ENCODE peak calls at places on chromosomes 16 and 17, in eight cellular contexts. S is K562, Z is GM23338, E is endothelial cell of umbilical vein, X is spleen, L is transverse colon, Q is Panc1, J is esophagus muscularis mucosa. C is an unnamed sample.

GRCh38 chr17:309361-309888 is 43.2 kb downstream of the RPH3AL start:
- DNase-seq in Q (no peak), J (no peak), S (peak; percentile 54), X (peak; percentile 54), L (no peak), Z (peak; percentile 87), E (peak; percentile 48), C (no peak)

GRCh38 chr17:48625502-48626201 is 506 bp downstream of the HOXB9 start:
- DNase-seq in E (peak; percentile 35), Z (peak; percentile 66), X (no peak), Q (no peak), L (peak; percentile 89), J (no peak), S (peak; percentile 62), C (peak; percentile 67)

GRCh38 chr16:69619514-69619913 is 53.7 kb downstream of the NFAT5 start:
- DNase-seq in J (no peak), Q (no peak), L (no peak), S (peak; percentile 32), X (no peak), Z (no peak), E (peak; percentile 90), C (no peak)

GRCh38 chr16:55294947-55295346 is 29.1 kb upstream of the IRX6 start:
- DNase-seq in S (no peak), J (no peak), Z (no peak), Q (no peak), X (no peak), L (no peak), E (no peak), C (no peak)

GRCh38 chr17:47726796-47727703 is 6.0 kb upstream of the TBX21 start:
- DNase-seq in X (peak; percentile 45), E (no peak), Q (no peak), L (no peak), J (no peak), Z (no peak), S (no peak), C (no peak)

GRCh38 chr17:3529817-3530741 is 27.5 kb downstream of the TRPV3 start:
- DNase-seq in L (no peak), X (peak; percentile 66), J (no peak), E (no peak), S (no peak), Z (peak; percentile 51), Q (no peak), C (no peak)

GRCh38 chr17:2138318-2138717 is 83.4 kb downstream of the HIC1 start:
- DNase-seq in X (no peak), Q (no peak), E (no peak), S (peak; percentile 29), L (peak; percentile 45), J (no peak), Z (no peak), C (no peak)

GRCh38 chr17:17921192-17922082 is 50.8 kb downstream of the TOM1L2 start:
- DNase-seq in Q (no peak), S (peak; percentile 56), Z (peak; percentile 90), E (peak; percentile 57), X (no peak), L (no peak), J (no peak), C (no peak)

GRCh38 chr17:41835800-41836549 is at the start of gene NT5C3B:
- DNase-seq in Q (no peak), Z (peak; percentile 64), S (peak; percentile 94), X (peak; percentile 88), J (no peak), E (peak; percentile 44), L (peak; percentile 66), C (peak; percentile 85)

GRCh38 chr16:54447606-54448440 is 161.2 kb upstream of the IRX3 start:
- DNase-seq in S (peak; percentile 82), E (no peak), X (no peak), L (no peak), J (no peak), Q (peak; percentile 43), Z (no peak), C (no peak)

GRCh38 chr17:38897671-38898290 is 27.6 kb upstream of the LASP1NB start:
- DNase-seq in J (no peak), Z (no peak), E (peak; percentile 46), L (peak; percentile 18), S (no peak), Q (no peak), X (peak; percentile 84), C (no peak)

GRCh38 chr17:48804936-48805411 is 12.1 kb downstream of the TTLL6 start:
- DNase-seq in L (peak; percentile 76), E (peak; percentile 47), Z (peak; percentile 93), J (no peak), S (peak; percentile 84), X (peak; percentile 85), Q (no peak), C (peak; percentile 61)

GRCh38 chr16:24348511-24349290 is 92.6 kb downstream of the CACNG3 start:
- DNase-seq in S (no peak), Q (no peak), J (no peak), Z (peak; percentile 68), E (no peak), L (no peak), X (no peak), C (no peak)

GRCh38 chr16:78130950-78131349 is 31.5 kb downstream of the WWOX start:
- DNase-seq in E (no peak), Q (no peak), Z (no peak), X (no peak), S (no peak), L (no peak), J (no peak), C (no peak)

GRCh38 chr17:69864531-69864930 is 210.5 kb upstream of the KCNJ16 start:
- DNase-seq in L (no peak), Z (no peak), J (no peak), Q (no peak), S (no peak), X (no peak), E (no peak), C (no peak)

GRCh38 chr17:2723997-2724782 is 12.6 kb upstream of the CLUH start:
- DNase-seq in Q (no peak), Z (peak; percentile 90), S (no peak), L (peak; percentile 79), X (no peak), J (no peak), E (no peak), C (no peak)

GRCh38 chr17:57537524-57538410 is 207.3 kb downstream of the CCDC182 start:
- DNase-seq in Z (no peak), J (no peak), E (peak; percentile 13), X (no peak), S (no peak), Q (no peak), L (no peak), C (no peak)

GRCh38 chr17:1511290-1511689 is 5.1 kb downstream of the INPP5K start:
- DNase-seq in J (no peak), L (peak; percentile 32), Z (no peak), Q (no peak), X (no peak), S (peak; percentile 29), E (peak; percentile 75), C (no peak)

GRCh38 chr16:51357839-51358238 is 206.8 kb upstream of the SALL1 start:
- DNase-seq in J (no peak), X (no peak), S (no peak), Q (no peak), E (no peak), Z (no peak), L (no peak), C (no peak)

GRCh38 chr16:86781046-86781445 is 202.7 kb downstream of the FOXL1 start:
- DNase-seq in S (no peak), J (no peak), L (no peak), Q (no peak), X (no peak), Z (no peak), E (no peak), C (no peak)

GRCh38 chr17:17275991-17276390 is 5.1 kb downstream of the COPS3 start:
- DNase-seq in J (no peak), E (no peak), L (no peak), Z (no peak), X (no peak), Q (no peak), S (no peak), C (no peak)

GRCh38 chr17:41917957-41918391 is 777 bp downstream of the ACLY start:
- DNase-seq in Z (peak; percentile 52), L (peak; percentile 71), Q (no peak), E (peak; percentile 57), X (peak; percentile 90), J (no peak), S (peak; percentile 52), C (no peak)

GRCh38 chr17:75869282-75870141 is 8.9 kb downstream of the TRIM47 start:
- DNase-seq in J (no peak), X (no peak), L (peak; percentile 71), Q (no peak), Z (peak; percentile 17), S (no peak), E (peak; percentile 86), C (no peak)

GRCh38 chr17:32516450-32516849 is 29.7 kb downstream of the CDK5R1 start:
- DNase-seq in S (no peak), X (no peak), E (no peak), L (no peak), Q (no peak), Z (no peak), J (no peak), C (no peak)

GRCh38 chr16:65445313-65446260 is 323.7 kb upstream of the CDH11 start:
- DNase-seq in Z (no peak), S (no peak), L (no peak), E (no peak), Q (no peak), J (peak; percentile 24), X (no peak), C (no peak)

GRCh38 chr17:40121191-40121885 is 433 bp upstream of the MSL1 start:
- DNase-seq in X (peak; percentile 89), E (peak; percentile 67), S (peak; percentile 47), J (no peak), Q (no peak), L (peak; percentile 59), Z (peak; percentile 56), C (peak; percentile 58)
- TF ChIP-seq POLR2AphosphoS5 in X (no peak), E (peak; percentile 34), S (no peak), J (no peak), Q (peak; percentile 50), L (no peak), Z (no peak), C (no peak)

DNA sequence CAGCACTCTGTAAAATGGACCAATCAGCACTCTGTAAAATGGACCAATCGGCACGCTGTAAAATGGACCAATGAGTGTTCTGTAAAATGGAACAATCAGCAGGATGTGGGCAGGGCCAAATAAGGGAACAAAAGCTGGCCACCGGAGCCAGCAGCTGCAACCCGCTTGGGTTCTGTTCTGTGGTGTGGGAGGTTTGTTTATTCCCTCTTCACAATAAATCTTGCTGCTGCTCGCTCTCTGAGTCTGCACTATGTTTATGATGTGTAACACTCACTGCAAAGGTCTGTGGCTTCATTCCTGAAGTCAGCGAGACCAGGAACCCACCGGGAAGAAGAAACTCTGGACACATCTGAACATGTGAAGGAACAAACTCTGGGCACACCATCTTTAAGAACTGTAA is 20.5 kb downstream of the TMEM100 start:
- DNase-seq in J (no peak), Z (no peak), L (no peak), S (no peak), Q (no peak), X (no peak), E (no peak), C (no peak)
- TF ChIP-seq POLR2AphosphoS5 in J (no peak), Z (no peak), L (no peak), S (no peak), Q (no peak), X (no peak), E (no peak), C (no peak)

GRCh38 chr16:641326-642188 is at the start of gene MCRIP2:
- DNase-seq in X (peak; percentile 94), S (peak; percentile 94), E (peak; percentile 62), J (peak; percentile 95), Z (peak; percentile 92), Q (no peak), L (peak; percentile 93), C (peak; percentile 91)
- TF ChIP-seq POLR2AphosphoS5 in X (peak; percentile 85), S (no peak), E (peak; percentile 60), J (peak; percentile 86), Z (peak; percentile 85), Q (peak; percentile 50), L (peak; percentile 86), C (no peak)

GRCh38 chr16:27245276-27246231 is 23.0 kb downstream of the NSMCE1 start:
- DNase-seq in E (no peak), S (peak; percentile 50), X (no peak), J (no peak), Z (no peak), L (no peak), Q (no peak), C (no peak)
- TF ChIP-seq POLR2AphosphoS5 in E (no peak), S (no peak), X (peak; percentile 27), J (peak; percentile 47), Z (no peak), L (peak; percentile 36), Q (no peak), C (no peak)